ENCODE peak calls at places on chromosomes 2 and 18, in six cellular contexts. S is stimulated activated CD8-positive, alpha-beta memory T cell treated with anti-CD3 and anti-CD28 coated beads, Interleukin-12 subunit alpha, Interleukin-12 subunit beta, amount 100 ng/mL, for 4 hours; O is CD14-positive monocyte; M is ELF-1; A is neuronal stem cell; I is stimulated activated CD4-positive, alpha-beta T cell treated with anti-CD3 and anti-CD28 coated beads, Interleukin-1b, Interleukin-23, amount 100 ng/mL, for 24 hours. H is an unnamed sample.

GRCh38 chr2:216932806-216933579 is 73.1 kb upstream of the TNP1 start:
- DNase-seq in I (no peak), O (no peak), S (no peak), M (no peak), A (no peak), H (no peak)

GRCh38 chr2:110991951-110992350 is 128.8 kb upstream of the BCL2L11 start:
- DNase-seq in M (no peak), O (no peak), A (no peak), I (no peak), S (no peak), H (no peak)

GRCh38 chr18:12041561-12041960 is 52.1 kb upstream of the ANKRD62 start:
- DNase-seq in I (no peak), A (no peak), S (no peak), O (no peak), M (no peak), H (no peak)

GRCh38 chr2:241615041-241615440 is 21.9 kb downstream of the THAP4 start:
- DNase-seq in I (no peak), O (no peak), A (no peak), S (no peak), M (no peak), H (no peak)

GRCh38 chr2:46325178-46325928 is 28.1 kb downstream of the EPAS1 start:
- DNase-seq in O (no peak), A (no peak), I (no peak), S (no peak), M (no peak), H (no peak)

GRCh38 chr18:22211660-22212059 is 42.3 kb downstream of the GATA6 start:
- DNase-seq in O (no peak), M (no peak), I (no peak), S (no peak), A (no peak), H (no peak)

GRCh38 chr18:44917184-44917864 is 236.6 kb downstream of the SETBP1 start:
- DNase-seq in I (no peak), A (no peak), O (no peak), S (no peak), M (no peak), H (no peak)

GRCh38 chr2:126370208-126370607 is 285.8 kb upstream of the GYPC start:
- DNase-seq in I (no peak), S (no peak), A (no peak), O (no peak), M (no peak), H (no peak)

GRCh38 chr2:202038471-202039277 is 5.0 kb downstream of the FZD7 start:
- DNase-seq in M (peak), S (no peak), I (no peak), O (no peak), A (no peak), H (no peak)

GRCh38 chr18:29154196-29154757 is 977.3 kb upstream of the CDH2 start:
- DNase-seq in O (no peak), M (no peak), A (no peak), I (no peak), S (no peak), H (no peak)

GRCh38 chr2:11573418-11574175 is 39.8 kb downstream of the GREB1 start:
- DNase-seq in M (peak), I (no peak), O (peak), A (no peak), S (no peak), H (no peak)